ENCODE peak calls at places on chromosomes 1 and 21, in five cellular contexts. L, N, R, O and D are unnamed samples.

GRCh38 chr1:214540324-214540723 is 11.1 kb downstream of the PTPN14 start:
- DNase-seq in L (no peak), N (no peak), R (no peak), O (no peak), D (no peak)

GRCh38 chr1:158329807-158330206 is 1.5 kb downstream of the CD1B start:
- DNase-seq in L (no peak), N (peak), R (no peak), O (no peak), D (no peak)

GRCh38 chr1:12161662-12162458 is 4.9 kb upstream of the TNFRSF1B start:
- DNase-seq in L (peak), N (peak), R (peak), O (peak), D (peak)

GRCh38 chr1:154657547-154657946 is 49.6 kb upstream of the ADAR start:
- DNase-seq in L (peak), N (no peak), R (no peak), O (no peak), D (no peak)

GRCh38 chr1:207309775-207310273 is 11.7 kb upstream of the CD55 start:
- DNase-seq in L (peak), N (peak), R (peak), O (no peak), D (peak)

GRCh38 chr1:210262897-210263272 is 30.3 kb downstream of the SERTAD4 start:
- DNase-seq in L (no peak), N (peak), R (peak), O (no peak), D (no peak)

GRCh38 chr1:206067486-206068302 is 14.7 kb downstream of the RHEX start:
- DNase-seq in L (peak), N (no peak), R (no peak), O (no peak), D (no peak)

GRCh38 chr1:9010781-9011323 is 15.4 kb downstream of the SLC2A7 start:
- DNase-seq in L (no peak), N (no peak), R (no peak), O (no peak), D (no peak)

GRCh38 chr1:21837476-21837875 is 25.4 kb downstream of the LDLRAD2 start:
- DNase-seq in L (no peak), N (no peak), R (no peak), O (no peak), D (no peak)

GRCh38 chr1:164466429-164466828 is 92.6 kb upstream of the PBX1 start:
- DNase-seq in L (no peak), N (no peak), R (no peak), O (no peak), D (no peak)

GRCh38 chr1:117174851-117175250 is 35.9 kb downstream of the VTCN1 start:
- DNase-seq in L (no peak), N (no peak), R (no peak), O (no peak), D (no peak)

GRCh38 chr1:203744008-203744972 is 20.7 kb upstream of the LAX1 start:
- DNase-seq in L (no peak), N (no peak), R (peak), O (peak), D (no peak)

GRCh38 chr1:99269321-99269720 is 5.0 kb downstream of the PLPPR4 start:
- DNase-seq in L (no peak), N (peak), R (peak), O (no peak), D (no peak)

GRCh38 chr1:163395767-163396166 is 74.0 kb downstream of the NUF2 start:
- DNase-seq in L (no peak), N (no peak), R (peak), O (no peak), D (no peak)

GRCh38 chr1:245684111-245684510 is 529.3 kb downstream of the KIF26B start:
- DNase-seq in L (no peak), N (no peak), R (no peak), O (no peak), D (no peak)

GRCh38 chr1:178613271-178613945 is 100.5 kb downstream of the TEX35 start:
- DNase-seq in L (no peak), N (no peak), R (peak), O (no peak), D (no peak)

GRCh38 chr21:25126564-25126963 is 480.7 kb downstream of the MRPL39 start:
- DNase-seq in L (no peak), N (no peak), R (no peak), O (no peak), D (no peak)

GRCh38 chr21:45146301-45146700 is 71.9 kb downstream of the ADARB1 start:
- DNase-seq in L (no peak), N (no peak), R (no peak), O (no peak), D (no peak)

GRCh38 chr1:196660912-196661311 is 9.1 kb downstream of the CFH start:
- DNase-seq in L (peak), N (peak), R (peak), O (peak), D (no peak)

GRCh38 chr1:56508523-56508983 is 70.8 kb downstream of the PLPP3 start:
- DNase-seq in L (no peak), N (peak), R (peak), O (no peak), D (no peak)

GRCh38 chr1:224783006-224783651 is 146.3 kb upstream of the DNAH14 start:
- DNase-seq in L (no peak), N (no peak), R (no peak), O (no peak), D (no peak)

GRCh38 chr1:81752840-81753239 is 47.9 kb upstream of the ADGRL2 start:
- DNase-seq in L (no peak), N (no peak), R (no peak), O (no peak), D (no peak)

GRCh38 chr1:23801338-23801748 is 789 bp upstream of the GALE start:
- DNase-seq in L (no peak), N (no peak), R (no peak), O (no peak), D (no peak)

GRCh38 chr1:35264035-35264434 is 4.5 kb upstream of the ZMYM4 start:
- DNase-seq in L (no peak), N (no peak), R (no peak), O (no peak), D (no peak)

GRCh38 chr1:24290933-24291487 is 28.1 kb upstream of the GRHL3 start:
- DNase-seq in L (no peak), N (no peak), R (no peak), O (no peak), D (no peak)

GRCh38 chr1:41313661-41314131 is 47.5 kb upstream of the FOXO6 start:
- DNase-seq in L (peak), N (no peak), R (no peak), O (no peak), D (no peak)

GRCh38 chr1:28313710-28314510 is 14.9 kb upstream of the MED18 start:
- DNase-seq in L (no peak), N (peak), R (peak), O (no peak), D (peak)

GRCh38 chr1:17711962-17712361 is 43.2 kb upstream of the ACTL8 start:
- DNase-seq in L (no peak), N (no peak), R (no peak), O (no peak), D (no peak)

GRCh38 chr1:93346472-93346991 is 825 bp downstream of the DR1 start:
- DNase-seq in L (peak), N (peak), R (peak), O (peak), D (peak)

GRCh38 chr21:28699591-28700259 is 293.0 kb downstream of the LTN1 start:
- DNase-seq in L (no peak), N (no peak), R (no peak), O (no peak), D (no peak)

GRCh38 chr21:29145837-29146453 is 15.5 kb downstream of the MAP3K7CL start:
- DNase-seq in L (no peak), N (no peak), R (no peak), O (no peak), D (no peak)

GRCh38 chr1:37557402-37557801 is 662 bp downstream of the DNALI1 start:
- DNase-seq in L (no peak), N (no peak), R (no peak), O (no peak), D (no peak)

GRCh38 chr1:168476588-168477379 is 67.0 kb downstream of the XCL2 start:
- DNase-seq in L (no peak), N (no peak), R (no peak), O (no peak), D (no peak)

GRCh38 chr1:44531785-44532566 is 126.9 kb downstream of the RNF220 start:
- DNase-seq in L (peak), N (peak), R (peak), O (no peak), D (peak)

GRCh38 chr1:226029093-226029496 is 30.0 kb upstream of the SDE2 start:
- DNase-seq in L (no peak), N (no peak), R (no peak), O (no peak), D (no peak)

GRCh38 chr1:207362962-207363858 is 41.7 kb downstream of the CD55 start:
- DNase-seq in L (peak), N (peak), R (peak), O (peak), D (no peak)

GRCh38 chr1:55713516-55713915 is 498.4 kb upstream of the USP24 start:
- DNase-seq in L (no peak), N (no peak), R (no peak), O (no peak), D (no peak)

GRCh38 chr21:45262616-45263015 is 25.1 kb downstream of the POFUT2 start:
- DNase-seq in L (no peak), N (no peak), R (no peak), O (no peak), D (no peak)

GRCh38 chr1:178530037-178530402 is 17.1 kb downstream of the TEX35 start:
- DNase-seq in L (no peak), N (peak), R (peak), O (no peak), D (no peak)

GRCh38 chr21:27590271-27590670 is 623.4 kb upstream of the ADAMTS5 start:
- DNase-seq in L (no peak), N (peak), R (peak), O (no peak), D (no peak)